ENCODE peak calls at places on chromosomes 13 and 19, in six cellular contexts. F, Z, Y, J, W and M are unnamed samples. For H3K4me1, the result is how much of the 10 kb centered on the place peaks cover.

GRCh38 chr13:58994077-58994476 is 1169.7 kb downstream of the DIAPH3 start:
- DNase-seq in F (no peak), Y (no peak), Z (no peak), J (no peak), W (no peak), M (no peak)

GRCh38 chr13:38535271-38535670 is 151.6 kb upstream of the FREM2 start:
- DNase-seq in F (no peak), J (no peak), Y (no peak), Z (no peak), W (no peak), M (no peak)

GRCh38 chr19:35986664-35987570 is 8.1 kb upstream of the SDHAF1 start:
- DNase-seq in W (no peak), Y (peak), Z (no peak), F (no peak), J (no peak), M (peak)

GRCh38 chr13:46211521-46212351 is at the start of gene LRRC63:
- DNase-seq in Y (peak), W (peak), J (peak), Z (peak), F (peak), M (peak)

GRCh38 chr19:49106648-49107135 is 7.5 kb upstream of the LIN7B start:
- DNase-seq in W (no peak), J (peak), Z (no peak), Y (no peak), F (peak), M (peak)

GRCh38 chr13:49022472-49023144 is 46.9 kb downstream of the FNDC3A start:
- DNase-seq in J (no peak), F (no peak), W (no peak), Y (no peak), Z (no peak), M (no peak)

GRCh38 chr19:50537769-50538230 is 24.1 kb upstream of the ASPDH start:
- DNase-seq in J (peak), F (peak), Z (peak), W (no peak), Y (peak), M (peak)

GRCh38 chr13:113954046-113954841 is 19.6 kb downstream of the C13orf46 start:
- DNase-seq in Y (no peak), J (no peak), W (no peak), Z (no peak), F (no peak), M (no peak)

GRCh38 chr19:15280048-15280725 is 47.9 kb upstream of the EPHX3 start:
- DNase-seq in W (no peak), Y (no peak), Z (no peak), J (no peak), F (no peak), M (no peak)

GRCh38 chr19:28502879-28503734 is 709.8 kb downstream of the UQCRFS1 start:
- DNase-seq in F (no peak), Z (no peak), J (no peak), W (no peak), Y (no peak), M (no peak)

GRCh38 chr19:16328824-16329482 is 4.3 kb downstream of the KLF2 start:
- DNase-seq in J (no peak), Y (peak), W (no peak), Z (no peak), F (no peak), M (no peak)

GRCh38 chr13:40446365-40446764 is 220.1 kb downstream of the FOXO1 start:
- DNase-seq in W (no peak), J (no peak), Z (no peak), F (no peak), Y (no peak), M (no peak)

DNA sequence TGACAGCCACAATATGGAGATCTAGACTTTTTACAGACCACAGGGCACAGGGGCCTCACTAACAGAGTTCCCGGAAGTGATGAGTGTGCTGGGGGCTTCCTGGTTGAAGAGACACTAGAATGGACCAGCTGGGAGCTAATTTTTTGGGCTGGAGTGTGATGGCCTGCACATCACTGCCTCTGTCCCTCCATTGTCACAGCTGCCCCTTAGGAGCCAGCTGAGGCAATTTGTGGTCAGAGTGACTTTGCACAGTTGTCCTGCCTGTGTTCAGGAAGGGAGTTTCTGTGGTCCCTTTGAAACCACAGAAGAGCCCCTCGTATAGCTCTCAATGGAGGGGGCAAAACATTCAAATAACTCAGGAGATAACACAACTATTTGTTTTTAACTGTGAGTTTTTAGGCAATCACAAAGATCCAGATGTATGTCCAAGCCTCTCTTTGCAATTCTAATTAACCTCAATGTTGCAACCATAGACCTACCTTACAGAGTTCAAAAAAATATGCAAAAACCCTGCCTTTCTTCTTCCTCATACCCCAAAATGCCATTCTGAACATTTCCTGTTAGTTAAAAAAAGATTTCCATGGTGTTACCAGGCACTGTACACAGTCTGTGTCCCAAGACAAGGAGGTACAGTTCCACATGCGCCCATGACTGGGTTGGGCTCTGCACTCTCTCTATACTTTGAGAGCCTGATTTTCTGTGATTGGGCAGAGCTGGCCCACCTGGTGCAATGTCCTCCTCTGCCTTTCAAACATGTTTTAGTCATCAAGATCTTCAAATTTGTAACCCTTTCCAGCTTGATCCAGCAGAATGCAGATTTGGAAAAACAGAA is 2.4 kb downstream of the ALOX5AP start:
- DNase-seq in Z (no peak), F (no peak), W (no peak), Y (peak), J (no peak), M (no peak)
- H3K4me1 ChIP-seq in Z (under half), F (under half), W (under half), Y (under half), J (under half), M (under half)

GRCh38 chr13:99065250-99066015 is 87.6 kb upstream of the DOCK9 start:
- DNase-seq in Y (no peak), Z (no peak), J (no peak), W (no peak), F (no peak), M (no peak)

GRCh38 chr13:99063178-99063577 is 85.3 kb upstream of the DOCK9 start:
- DNase-seq in Z (no peak), Y (no peak), J (no peak), W (no peak), F (no peak), M (no peak)

GRCh38 chr13:99066219-99066618 is 88.4 kb upstream of the DOCK9 start:
- DNase-seq in J (no peak), W (no peak), F (no peak), Z (no peak), Y (no peak), M (no peak)

GRCh38 chr13:99063952-99064351 is 86.1 kb upstream of the DOCK9 start:
- DNase-seq in W (no peak), Y (no peak), F (no peak), J (no peak), Z (no peak), M (no peak)

GRCh38 chr13:99064624-99065249 is 86.9 kb upstream of the DOCK9 start:
- DNase-seq in F (no peak), Z (no peak), J (no peak), Y (no peak), W (no peak), M (no peak)
- H3K4me1 ChIP-seq in F (under half), Z (under half), J (under half), Y (under half), W (under half), M (under half)

DNA sequence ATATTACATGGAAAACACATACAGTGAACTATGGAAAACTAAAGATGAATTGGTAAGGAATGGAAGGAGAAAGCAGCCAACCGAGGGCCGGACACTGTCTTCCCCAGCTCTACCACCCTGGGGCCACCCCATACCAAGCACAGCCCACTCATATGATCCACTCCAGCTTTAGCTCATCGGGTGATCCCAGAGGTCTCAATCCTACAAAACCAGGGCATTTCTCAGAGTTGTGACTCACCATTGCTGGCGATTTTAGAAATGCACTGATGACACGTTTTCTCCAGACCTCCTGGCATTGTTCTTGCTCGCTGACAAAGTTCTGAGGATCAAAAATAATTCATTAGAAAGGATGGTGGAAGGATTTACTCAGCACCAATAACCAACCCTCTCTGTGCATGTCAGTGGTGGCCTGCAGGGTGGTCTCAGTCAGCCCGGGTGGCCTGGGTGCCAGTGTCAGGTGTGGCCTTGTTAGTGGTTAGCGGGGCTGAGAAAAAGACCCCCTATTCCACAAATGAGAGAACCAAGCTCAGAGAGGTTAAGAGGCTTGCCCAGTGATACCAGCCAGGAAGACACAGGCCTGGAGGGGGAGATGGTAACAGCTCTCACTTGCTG is 6.6 kb downstream of the TMEM272 start:
- DNase-seq in J (no peak), Y (no peak), F (no peak), W (no peak), Z (no peak), M (no peak)
- H3K4me1 ChIP-seq in J (under half), Y (under half), F (under half), W (under half), Z (under half), M (under half)

GRCh38 chr13:110130431-110130830 is 176.5 kb downstream of the COL4A1 start:
- DNase-seq in Z (no peak), F (no peak), Y (no peak), J (no peak), W (no peak), M (no peak)

GRCh38 chr13:110128546-110128945 is 178.4 kb downstream of the COL4A1 start:
- DNase-seq in Y (no peak), J (no peak), Z (no peak), F (no peak), W (no peak), M (no peak)

GRCh38 chr13:110129539-110130186 is 177.3 kb downstream of the COL4A1 start:
- DNase-seq in F (no peak), Y (no peak), Z (no peak), J (no peak), W (no peak), M (no peak)

GRCh38 chr13:110127986-110128511 is 178.9 kb downstream of the COL4A1 start:
- DNase-seq in W (no peak), J (no peak), F (no peak), Z (no peak), Y (no peak), M (no peak)

GRCh38 chr13:110129076-110129475 is 177.9 kb downstream of the COL4A1 start:
- DNase-seq in W (no peak), Y (no peak), Z (no peak), J (no peak), F (no peak), M (no peak)
- H3K4me1 ChIP-seq in W (under half), Y (under half), Z (under half), J (under half), F (under half), M (under half)